ENCODE peak calls at places on chromosomes 5 and 9, in four cellular contexts. One of them, this sample, is unnamed.

GRCh38 chr9:89775641-89776040 is 170.8 kb downstream of the GADD45G start:
- DNase-seq in HepG2: no peak
- DNase-seq in K562: no peak
- DNase-seq in GM12878: no peak
- DNase-seq in this sample: no peak

GRCh38 chr5:87872986-87873385 is 395.7 kb downstream of the TMEM161B start:
- DNase-seq in HepG2: no peak
- DNase-seq in K562: no peak
- DNase-seq in GM12878: no peak
- DNase-seq in this sample: no peak

GRCh38 chr9:13330396-13331004 is 51.0 kb upstream of the MPDZ start:
- DNase-seq in HepG2: no peak
- DNase-seq in K562: no peak
- DNase-seq in GM12878: no peak
- DNase-seq in this sample: no peak

GRCh38 chr5:1447772-1448361 is 2.6 kb upstream of the SLC6A3 start:
- DNase-seq in HepG2: no peak
- DNase-seq in K562: no peak
- DNase-seq in GM12878: no peak
- DNase-seq in this sample: no peak

GRCh38 chr9:98851730-98852462 is 44.4 kb downstream of the GALNT12 start:
- DNase-seq in HepG2: no peak
- DNase-seq in K562: no peak
- DNase-seq in GM12878: no peak
- DNase-seq in this sample: no peak

GRCh38 chr9:111984075-111984802 is 87.6 kb downstream of the UGCG start:
- DNase-seq in HepG2: no peak
- DNase-seq in K562: no peak
- DNase-seq in GM12878: no peak
- DNase-seq in this sample: no peak

GRCh38 chr9:69554945-69555344 is 117.2 kb downstream of the APBA1 start:
- DNase-seq in HepG2: no peak
- DNase-seq in K562: no peak
- DNase-seq in GM12878: no peak
- DNase-seq in this sample: no peak

GRCh38 chr5:149345892-149346222 is 558 bp downstream of the GRPEL2 start:
- DNase-seq in HepG2: no peak
- DNase-seq in K562: no peak
- DNase-seq in GM12878: no peak
- DNase-seq in this sample: peak; percentile 12

GRCh38 chr9:79685576-79685975 is 113.8 kb downstream of the TLE4 start:
- DNase-seq in HepG2: no peak
- DNase-seq in K562: no peak
- DNase-seq in GM12878: no peak
- DNase-seq in this sample: no peak

GRCh38 chr9:114852050-114852594 is 46.3 kb upstream of the TNFSF15 start:
- DNase-seq in HepG2: no peak
- DNase-seq in K562: no peak
- DNase-seq in GM12878: no peak
- DNase-seq in this sample: no peak

GRCh38 chr9:111943200-111943599 is 46.6 kb downstream of the UGCG start:
- DNase-seq in HepG2: no peak
- DNase-seq in K562: no peak
- DNase-seq in GM12878: no peak
- DNase-seq in this sample: no peak

GRCh38 chr5:105392710-105393149 is 1830.1 kb upstream of the NUDT12 start:
- DNase-seq in HepG2: peak; percentile 70
- DNase-seq in K562: peak; percentile 60
- DNase-seq in GM12878: no peak
- DNase-seq in this sample: no peak

GRCh38 chr9:122091682-122092592 is 1.2 kb downstream of the TTLL11 start:
- DNase-seq in HepG2: no peak
- DNase-seq in K562: no peak
- DNase-seq in GM12878: no peak
- DNase-seq in this sample: no peak

GRCh38 chr5:143025376-143025775 is 255.2 kb downstream of the ARHGAP26 start:
- DNase-seq in HepG2: no peak
- DNase-seq in K562: no peak
- DNase-seq in GM12878: no peak
- DNase-seq in this sample: no peak

GRCh38 chr5:132073231-132074013 is at the start of gene CSF2:
- DNase-seq in HepG2: peak; percentile 45
- DNase-seq in K562: no peak
- DNase-seq in GM12878: no peak
- DNase-seq in this sample: no peak

GRCh38 chr5:139746691-139747582 is 48.7 kb upstream of the PSD2 start:
- DNase-seq in HepG2: no peak
- DNase-seq in K562: peak; percentile 47
- DNase-seq in GM12878: peak; percentile 66
- DNase-seq in this sample: no peak

GRCh38 chr9:109591691-109592090 is 93.6 kb upstream of the PTPN3 start:
- DNase-seq in HepG2: no peak
- DNase-seq in K562: no peak
- DNase-seq in GM12878: no peak
- DNase-seq in this sample: no peak

GRCh38 chr5:143601357-143601756 is 197.9 kb upstream of the NR3C1 start:
- DNase-seq in HepG2: peak; percentile 55
- DNase-seq in K562: no peak
- DNase-seq in GM12878: no peak
- DNase-seq in this sample: no peak

GRCh38 chr5:95238560-95239325 is 46.2 kb downstream of the MCTP1 start:
- DNase-seq in HepG2: no peak
- DNase-seq in K562: peak; percentile 10
- DNase-seq in GM12878: no peak
- DNase-seq in this sample: no peak

GRCh38 chr9:5561828-5562488 is 51.6 kb downstream of the PDCD1LG2 start:
- DNase-seq in HepG2: no peak
- DNase-seq in K562: no peak
- DNase-seq in GM12878: no peak
- DNase-seq in this sample: no peak

GRCh38 chr9:74078647-74079046 is 418.5 kb upstream of the RORB start:
- DNase-seq in HepG2: no peak
- DNase-seq in K562: no peak
- DNase-seq in GM12878: no peak
- DNase-seq in this sample: no peak

GRCh38 chr5:168883253-168883880 is 304.2 kb upstream of the PANK3 start:
- DNase-seq in HepG2: no peak
- DNase-seq in K562: no peak
- DNase-seq in GM12878: no peak
- DNase-seq in this sample: no peak

GRCh38 chr9:83070257-83070656 is 7.3 kb upstream of the RASEF start:
- DNase-seq in HepG2: no peak
- DNase-seq in K562: no peak
- DNase-seq in GM12878: no peak
- DNase-seq in this sample: no peak

GRCh38 chr5:136424835-136425694 is 59.7 kb upstream of the TRPC7 start:
- DNase-seq in HepG2: peak; percentile 56
- DNase-seq in K562: peak; percentile 79
- DNase-seq in GM12878: no peak
- DNase-seq in this sample: peak; percentile 85

GRCh38 chr5:64147849-64148441 is 17.7 kb upstream of the RNF180 start:
- DNase-seq in HepG2: peak; percentile 7
- DNase-seq in K562: peak; percentile 16
- DNase-seq in GM12878: no peak
- DNase-seq in this sample: peak; percentile 60

GRCh38 chr5:116476903-116477537 is 97.6 kb downstream of the SEMA6A start:
- DNase-seq in HepG2: no peak
- DNase-seq in K562: no peak
- DNase-seq in GM12878: no peak
- DNase-seq in this sample: no peak

GRCh38 chr9:79492092-79492995 is 79.4 kb upstream of the TLE4 start:
- DNase-seq in HepG2: no peak
- DNase-seq in K562: no peak
- DNase-seq in GM12878: no peak
- DNase-seq in this sample: no peak

GRCh38 chr9:116154976-116155699 is 1.5 kb downstream of the PAPPA start:
- DNase-seq in HepG2: no peak
- DNase-seq in K562: no peak
- DNase-seq in GM12878: no peak
- DNase-seq in this sample: no peak
- TF ChIP-seq FOXK2 in HepG2: no peak
- TF ChIP-seq FOXK2 in K562: no peak
- TF ChIP-seq FOXK2 in GM12878: no peak
- TF ChIP-seq FOXK2 in this sample: no peak

GRCh38 chr9:95266649-95267048 is 50.9 kb downstream of the FANCC start:
- DNase-seq in HepG2: no peak
- DNase-seq in K562: no peak
- DNase-seq in GM12878: peak; percentile 21
- DNase-seq in this sample: no peak

GRCh38 chr9:95264954-95265615 is 52.4 kb downstream of the FANCC start:
- DNase-seq in HepG2: no peak
- DNase-seq in K562: no peak
- DNase-seq in GM12878: no peak
- DNase-seq in this sample: no peak

GRCh38 chr9:95261890-95262289 is 55.6 kb downstream of the FANCC start:
- DNase-seq in HepG2: peak; percentile 69
- DNase-seq in K562: no peak
- DNase-seq in GM12878: no peak
- DNase-seq in this sample: no peak

GRCh38 chr9:95268681-95269080 is 48.8 kb downstream of the FANCC start:
- DNase-seq in HepG2: peak; percentile 69
- DNase-seq in K562: no peak
- DNase-seq in GM12878: no peak
- DNase-seq in this sample: peak; percentile 40

GRCh38 chr9:95265960-95266359 is 51.5 kb downstream of the FANCC start:
- DNase-seq in HepG2: no peak
- DNase-seq in K562: no peak
- DNase-seq in GM12878: no peak
- DNase-seq in this sample: no peak
- TF ChIP-seq FOXK2 in HepG2: no peak
- TF ChIP-seq FOXK2 in K562: no peak
- TF ChIP-seq FOXK2 in GM12878: no peak
- TF ChIP-seq FOXK2 in this sample: no peak

GRCh38 chr5:54567996-54568395 is 50.4 kb downstream of the SNX18 start:
- DNase-seq in HepG2: no peak
- DNase-seq in K562: no peak
- DNase-seq in GM12878: no peak
- DNase-seq in this sample: no peak

GRCh38 chr5:54571462-54571861 is 53.9 kb downstream of the SNX18 start:
- DNase-seq in HepG2: no peak
- DNase-seq in K562: no peak
- DNase-seq in GM12878: no peak
- DNase-seq in this sample: no peak

GRCh38 chr5:54573783-54574485 is 56.4 kb downstream of the SNX18 start:
- DNase-seq in HepG2: no peak
- DNase-seq in K562: no peak
- DNase-seq in GM12878: no peak
- DNase-seq in this sample: no peak

GRCh38 chr5:54570923-54571322 is 53.4 kb downstream of the SNX18 start:
- DNase-seq in HepG2: no peak
- DNase-seq in K562: no peak
- DNase-seq in GM12878: no peak
- DNase-seq in this sample: no peak
- TF ChIP-seq FOXK2 in HepG2: no peak
- TF ChIP-seq FOXK2 in K562: no peak
- TF ChIP-seq FOXK2 in GM12878: no peak
- TF ChIP-seq FOXK2 in this sample: no peak

GRCh38 chr5:113249216-113249615 is 185.6 kb downstream of the TSSK1B start:
- DNase-seq in HepG2: no peak
- DNase-seq in K562: no peak
- DNase-seq in GM12878: no peak
- DNase-seq in this sample: no peak
- TF ChIP-seq FOXK2 in HepG2: no peak
- TF ChIP-seq FOXK2 in K562: no peak
- TF ChIP-seq FOXK2 in GM12878: no peak
- TF ChIP-seq FOXK2 in this sample: no peak